ENCODE peak calls at places on chromosomes 5 and 9, in eight cellular contexts. T is WTC11; F is kidney; I is NCI-H345; S is NCI-H1105 treated with DMSO at 0.1 percent for 48 hours; X is Peyer's patch; W is progenitor cell of endocrine pancreas; Y is stimulated activated CD8-positive, alpha-beta memory T cell treated with anti-CD3 and anti-CD28 coated beads, Interleukin-4, amount 100 ng/mL, for 48 hours. D is an unnamed sample.

GRCh38 chr5:149517461-149518122 is 33.6 kb downstream of the CSNK1A1 start:
- DNase-seq in T (no peak), F (no peak), I (peak), S (no peak), X (no peak), W (no peak), Y (no peak), D (no peak)

GRCh38 chr9:130893250-130894101 is 3.1 kb downstream of the QRFP start:
- DNase-seq in T (peak), F (peak), I (no peak), S (no peak), X (no peak), W (no peak), Y (no peak), D (peak)

GRCh38 chr9:73132034-73132776 is 19.5 kb upstream of the ANXA1 start:
- DNase-seq in T (peak), F (peak), I (no peak), S (peak), X (peak), W (no peak), Y (peak), D (no peak)

GRCh38 chr5:150653762-150654158 is 7.3 kb upstream of the MYOZ3 start:
- DNase-seq in T (no peak), F (no peak), I (no peak), S (no peak), X (no peak), W (no peak), Y (no peak), D (no peak)

GRCh38 chr9:120730661-120731514 is 16.6 kb upstream of the MEGF9 start:
- DNase-seq in T (no peak), F (peak), I (no peak), S (no peak), X (no peak), W (no peak), Y (no peak), D (no peak)

GRCh38 chr5:144971067-144971850 is 800.6 kb downstream of the KCTD16 start:
- DNase-seq in T (no peak), F (no peak), I (no peak), S (no peak), X (no peak), W (no peak), Y (no peak), D (no peak)

GRCh38 chr5:16679863-16680262 is 63.1 kb upstream of the RETREG1 start:
- DNase-seq in T (peak), F (no peak), I (no peak), S (no peak), X (no peak), W (no peak), Y (no peak), D (no peak)

GRCh38 chr5:142780871-142781270 is 10.7 kb downstream of the ARHGAP26 start:
- DNase-seq in T (no peak), F (no peak), I (no peak), S (no peak), X (no peak), W (no peak), Y (no peak), D (no peak)

GRCh38 chr9:98964201-98964600 is 20.5 kb downstream of the COL15A1 start:
- DNase-seq in T (no peak), F (no peak), I (no peak), S (no peak), X (no peak), W (no peak), Y (no peak), D (no peak)

GRCh38 chr5:59712836-59713487 is 180.6 kb downstream of the PDE4D start:
- DNase-seq in T (no peak), F (no peak), I (no peak), S (no peak), X (no peak), W (no peak), Y (no peak), D (no peak)

GRCh38 chr9:126844085-126844484 is 16.4 kb upstream of the ZBTB34 start:
- DNase-seq in T (no peak), F (no peak), I (no peak), S (no peak), X (no peak), W (no peak), Y (no peak), D (no peak)

D was measured in chondrocyte.